ENCODE peak calls at places on chromosomes 6 and 20, in eight cellular contexts. S, N, T, E, F, R, H and K are unnamed samples.

GRCh38 chr6:49980898-49981297 is 11.5 kb upstream of the DEFB113 start:
- DNase-seq in S (no peak), N (no peak), T (no peak), E (no peak), F (no peak), R (no peak), H (no peak), K (no peak)

GRCh38 chr6:107218142-107218541 is 102.8 kb upstream of the BEND3 start:
- DNase-seq in S (no peak), N (no peak), T (no peak), E (no peak), F (no peak), R (no peak), H (no peak), K (no peak)

GRCh38 chr6:113351183-113351834 is 505.8 kb upstream of the MARCKS start:
- DNase-seq in S (no peak), N (peak; percentile 43), T (peak; percentile 76), E (no peak), F (no peak), R (no peak), H (no peak), K (no peak)

GRCh38 chr6:74645108-74645849 is 560.6 kb downstream of the COL12A1 start:
- DNase-seq in S (no peak), N (no peak), T (no peak), E (no peak), F (no peak), R (no peak), H (no peak), K (no peak)

GRCh38 chr6:346389-347030 is 45.0 kb upstream of the IRF4 start:
- DNase-seq in S (no peak), N (no peak), T (peak; percentile 20), E (no peak), F (no peak), R (no peak), H (no peak), K (no peak)

GRCh38 chr20:61977387-61977786 is 88.3 kb downstream of the TAF4 start:
- DNase-seq in S (no peak), N (no peak), T (no peak), E (no peak), F (no peak), R (no peak), H (no peak), K (no peak)

GRCh38 chr20:47305667-47306066 is 50.8 kb downstream of the ZMYND8 start:
- DNase-seq in S (no peak), N (no peak), T (peak; percentile 91), E (no peak), F (no peak), R (no peak), H (no peak), K (no peak)

GRCh38 chr6:81380718-81381338 is 371.7 kb downstream of the TENT5A start:
- DNase-seq in S (no peak), N (no peak), T (no peak), E (no peak), F (no peak), R (no peak), H (no peak), K (no peak)

GRCh38 chr20:1474817-1475603 is 8.4 kb upstream of the NSFL1C start:
- DNase-seq in S (no peak), N (no peak), T (no peak), E (no peak), F (no peak), R (no peak), H (no peak), K (no peak)

GRCh38 chr6:106560966-106561740 is 68.1 kb downstream of the RTN4IP1 start:
- DNase-seq in S (no peak), N (no peak), T (peak; percentile 59), E (no peak), F (no peak), R (no peak), H (no peak), K (no peak)

GRCh38 chr20:6079011-6079410 is 25.2 kb upstream of the LRRN4 start:
- DNase-seq in S (no peak), N (no peak), T (no peak), E (no peak), F (no peak), R (no peak), H (no peak), K (no peak)

GRCh38 chr6:160999508-160999907 is 7.9 kb downstream of the MAP3K4 start:
- DNase-seq in S (peak; percentile 20), N (no peak), T (no peak), E (no peak), F (no peak), R (no peak), H (no peak), K (no peak)

GRCh38 chr6:111591370-111591900 is 14.2 kb downstream of the TRAF3IP2 start:
- DNase-seq in S (peak; percentile 59), N (no peak), T (peak; percentile 98), E (no peak), F (peak; percentile 97), R (peak; percentile 74), H (peak; percentile 85), K (no peak)

GRCh38 chr6:41941280-41942044 is at the start of gene CCND3:
- DNase-seq in S (peak; percentile 89), N (peak; percentile 93), T (peak; percentile 95), E (peak; percentile 81), F (peak; percentile 90), R (peak; percentile 65), H (peak; percentile 95), K (peak; percentile 69)

DNA sequence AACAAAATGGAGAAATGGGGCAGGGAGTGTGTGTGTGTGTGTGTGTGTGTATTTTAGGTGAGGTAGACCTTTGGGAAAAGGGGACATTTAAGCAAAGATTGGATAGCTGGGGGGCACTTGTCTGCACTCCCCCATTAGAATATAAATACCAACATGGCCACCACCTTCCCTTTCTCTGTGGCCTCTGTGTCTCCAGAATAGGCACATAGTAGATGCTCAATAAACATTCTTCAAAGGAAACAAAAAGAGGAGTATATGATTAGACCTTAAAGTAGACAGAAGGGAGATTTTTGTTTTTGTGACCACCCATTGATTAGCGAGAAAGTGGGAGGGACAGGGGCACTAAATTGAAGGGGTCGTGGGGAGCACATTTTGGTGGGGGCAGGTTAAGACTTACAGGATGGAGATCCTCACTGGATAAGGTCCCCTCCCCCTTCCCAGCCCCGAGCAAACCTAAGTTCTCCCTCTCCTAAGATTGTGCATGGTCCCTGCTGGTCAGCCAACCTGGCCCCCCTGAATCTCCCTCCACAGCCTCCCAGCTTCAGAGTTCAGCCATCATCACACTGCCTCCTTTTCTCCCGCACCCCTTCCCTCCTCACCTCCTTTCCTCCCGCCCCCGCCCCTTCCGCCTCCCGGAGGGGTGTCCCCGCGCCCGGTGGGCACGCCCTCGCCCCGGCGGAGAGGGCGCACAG is 514 bp upstream of the TSHZ2 start:
- DNase-seq in S (peak; percentile 24), N (no peak), T (no peak), E (no peak), F (no peak), R (no peak), H (no peak), K (no peak)
- H3K4me3 ChIP-seq in S (no peak overlapping the region), N (peak overlapping the region; percentile 57), T (peak overlapping the region; percentile 93), E (peak overlapping the region; percentile 69), F (peak overlapping the region; percentile 45), R (peak overlapping the region; percentile 55), H (peak overlapping the region; percentile 9), K (peak overlapping the region; percentile 69)

DNA sequence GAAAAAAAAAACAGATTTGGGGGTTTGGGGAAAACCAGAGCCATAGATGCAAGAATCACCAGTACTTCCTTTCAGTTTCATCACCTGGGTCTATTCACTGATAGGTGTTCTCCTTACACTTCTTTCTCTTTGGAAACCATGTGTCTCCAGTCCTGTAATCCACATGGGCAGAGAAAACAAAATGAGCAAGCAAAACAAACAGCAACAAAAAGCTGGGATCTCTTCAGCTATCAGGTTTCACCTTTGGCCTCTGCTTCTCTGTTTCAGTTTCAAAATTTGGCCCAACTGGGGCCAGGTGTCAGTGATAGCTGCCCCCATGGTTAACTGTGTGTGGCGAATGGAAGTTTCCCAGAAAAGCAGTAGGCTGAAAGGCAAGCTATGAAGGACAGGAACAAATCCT is 220.0 kb upstream of the THBS2 start:
- DNase-seq in S (no peak), N (no peak), T (no peak), E (no peak), F (no peak), R (no peak), H (no peak), K (no peak)
- H3K9me3 ChIP-seq in S (no peaks in the 10 kb centered on the region), N (peaks cover 66% of the 10 kb centered on the region), T (peaks cover 3% of the 10 kb centered on the region), E (peaks cover 4% of the 10 kb centered on the region), F (no peaks in the 10 kb centered on the region), R (peaks cover 3% of the 10 kb centered on the region), H (peaks cover 4% of the 10 kb centered on the region), K (peaks cover 9% of the 10 kb centered on the region)

DNA sequence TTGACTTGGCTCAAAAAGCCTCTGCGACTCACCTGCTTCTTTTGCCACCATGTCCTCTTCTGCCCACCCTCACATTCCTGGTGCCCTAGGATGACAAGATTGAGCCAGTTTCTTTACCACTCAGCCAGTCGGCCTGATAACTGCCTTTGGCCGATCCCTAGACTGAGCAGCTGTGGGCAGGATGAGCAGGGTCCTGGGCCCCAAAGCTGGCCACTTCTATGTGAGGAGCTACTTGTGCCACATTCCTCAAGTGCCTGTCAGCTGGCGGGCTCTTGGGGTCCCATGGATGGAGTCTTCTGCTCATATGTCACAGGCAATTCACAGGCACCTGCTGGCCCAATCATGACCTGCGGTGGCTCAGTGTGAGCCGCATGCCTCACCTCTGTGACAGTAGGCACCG is 16.5 kb downstream of the DYNLRB1 start:
- DNase-seq in S (no peak), N (no peak), T (no peak), E (no peak), F (no peak), R (no peak), H (no peak), K (no peak)
- H3K27ac ChIP-seq in S (no peak overlapping the region), N (no peak overlapping the region), T (no peak overlapping the region), E (no peak overlapping the region), F (no peak overlapping the region), R (no peak overlapping the region), H (no peak overlapping the region), K (no peak overlapping the region)

GRCh38 chr20:39048000-39048696 is 86.0 kb downstream of the DHX35 start:
- DNase-seq in S (peak; percentile 66), N (peak; percentile 64), T (peak; percentile 86), E (peak; percentile 53), F (peak; percentile 80), R (peak; percentile 12), H (peak; percentile 82), K (peak; percentile 39)

GRCh38 chr20:39050555-39050902 is 88.4 kb downstream of the DHX35 start:
- DNase-seq in S (no peak), N (no peak), T (no peak), E (no peak), F (no peak), R (no peak), H (no peak), K (no peak)

GRCh38 chr20:39047417-39047985 is 85.4 kb downstream of the DHX35 start:
- DNase-seq in S (no peak), N (no peak), T (no peak), E (no peak), F (no peak), R (no peak), H (no peak), K (no peak)

GRCh38 chr20:39049684-39050554 is 87.8 kb downstream of the DHX35 start:
- DNase-seq in S (peak; percentile 67), N (peak; percentile 72), T (peak; percentile 79), E (peak; percentile 72), F (peak; percentile 49), R (peak; percentile 22), H (peak; percentile 79), K (peak; percentile 62)

DNA sequence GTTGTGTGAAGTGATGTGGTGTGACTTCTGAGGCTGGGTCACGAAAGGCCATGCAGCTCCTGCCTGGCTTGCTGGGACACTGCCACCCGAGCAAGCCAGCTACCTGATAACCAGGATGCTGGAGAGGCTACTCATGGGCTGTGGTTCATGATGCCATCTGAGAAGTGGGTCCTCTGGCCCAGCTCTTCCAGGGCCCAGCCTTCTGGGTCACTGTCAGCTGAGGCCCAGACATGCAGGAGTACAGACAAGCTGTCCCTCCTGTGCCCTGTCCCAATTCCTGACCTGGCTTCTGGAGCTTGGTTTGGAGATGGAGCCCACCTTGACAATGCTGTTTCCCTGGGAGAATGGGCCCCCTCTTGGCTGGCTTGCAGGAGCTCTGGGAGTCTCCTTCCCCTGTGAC is 87.0 kb downstream of the DHX35 start:
- DNase-seq in S (no peak), N (no peak), T (no peak), E (no peak), F (no peak), R (no peak), H (no peak), K (no peak)
- H3K4me3 ChIP-seq in S (no peak overlapping the region), N (no peak overlapping the region), T (no peak overlapping the region), E (no peak overlapping the region), F (peak overlapping the region; percentile 59), R (peak overlapping the region; percentile 86), H (no peak overlapping the region), K (no peak overlapping the region)